ENCODE peak calls at places on chromosome 16, in five cellular contexts. F is IMR-90, E is heart left ventricle, O is lung, R is adrenal gland. B is an unnamed sample.

GRCh38 chr16:52634101-52634500 is 87.2 kb upstream of the TOX3 start:
- DNase-seq in F (no peak), E (no peak), R (no peak), O (no peak), B (no peak)

GRCh38 chr16:67296422-67296821 is 17.1 kb downstream of the PLEKHG4 start:
- DNase-seq in E (no peak), F (peak), R (no peak), O (no peak), B (peak)

GRCh38 chr16:10601444-10602401 is 21.3 kb upstream of the EMP2 start:
- DNase-seq in F (no peak), R (no peak), E (peak), O (peak), B (peak)

GRCh38 chr16:86761117-86761971 is 183.0 kb downstream of the FOXL1 start:
- DNase-seq in R (peak), E (peak), O (peak), F (peak), B (peak)

GRCh38 chr16:2966043-2966802 is 2.1 kb downstream of the KREMEN2 start:
- DNase-seq in O (no peak), E (peak), F (no peak), R (no peak), B (no peak)

GRCh38 chr16:57041182-57042156 is 50.9 kb upstream of the CPNE2 start:
- DNase-seq in E (no peak), F (no peak), R (no peak), O (no peak), B (no peak)

GRCh38 chr16:22977294-22977697 is 163.3 kb downstream of the HS3ST2 start:
- DNase-seq in F (no peak), O (no peak), E (no peak), R (no peak), B (peak)

GRCh38 chr16:1514507-1514906 is 19.0 kb upstream of the TMEM204 start:
- DNase-seq in R (no peak), O (no peak), F (no peak), E (no peak), B (no peak)

GRCh38 chr16:19356024-19356952 is 61.4 kb upstream of the TMC5 start:
- DNase-seq in R (no peak), E (no peak), F (no peak), O (no peak), B (no peak)

GRCh38 chr16:70598937-70599503 is 47.3 kb upstream of the IL34 start:
- DNase-seq in F (no peak), E (no peak), O (no peak), R (peak), B (no peak)

GRCh38 chr16:57711331-57711730 is 16.7 kb downstream of the DRC7 start:
- DNase-seq in O (no peak), F (no peak), E (no peak), R (no peak), B (no peak)

GRCh38 chr16:15772579-15773293 is 84.1 kb downstream of the MYH11 start:
- DNase-seq in F (no peak), R (no peak), E (no peak), O (no peak), B (no peak)

GRCh38 chr16:48862087-48862532 is 252.1 kb upstream of the N4BP1 start:
- DNase-seq in R (no peak), E (no peak), O (no peak), F (peak), B (peak)

GRCh38 chr16:11674818-11675560 is 6.7 kb downstream of the SNN start:
- DNase-seq in F (peak), O (no peak), E (no peak), R (no peak), B (no peak)

GRCh38 chr16:51084074-51084928 is 66.8 kb downstream of the SALL1 start:
- DNase-seq in O (no peak), F (no peak), E (no peak), R (no peak), B (peak)

GRCh38 chr16:68782198-68783174 is 45.4 kb downstream of the CDH1 start:
- DNase-seq in O (no peak), E (no peak), F (no peak), R (no peak), B (no peak)

GRCh38 chr16:68064791-68065365 is 20.3 kb upstream of the NFATC3 start:
- DNase-seq in F (peak), O (peak), E (peak), R (peak), B (peak)

GRCh38 chr16:62625291-62625690 is 589.1 kb upstream of the CDH8 start:
- DNase-seq in F (no peak), E (no peak), O (no peak), R (no peak), B (no peak)

GRCh38 chr16:47073223-47074155 is 70.3 kb downstream of the NETO2 start:
- DNase-seq in E (no peak), O (no peak), F (no peak), R (no peak), B (no peak)

GRCh38 chr16:57773680-57774295 is 28.5 kb downstream of the KIFC3 start:
- DNase-seq in E (no peak), F (peak), O (no peak), R (no peak), B (no peak)

GRCh38 chr16:53372942-53373871 is 61.1 kb upstream of the RBL2 start:
- DNase-seq in R (no peak), F (no peak), E (no peak), O (peak), B (no peak)

GRCh38 chr16:67773099-67773498 is 33.3 kb downstream of the RANBP10 start:
- DNase-seq in O (no peak), E (peak), R (peak), F (no peak), B (no peak)

GRCh38 chr16:68388124-68388523 is 60.2 kb downstream of the SMPD3 start:
- DNase-seq in E (no peak), R (no peak), O (no peak), F (no peak), B (no peak)

GRCh38 chr16:3058173-3059030 is 7.0 kb upstream of the IL32 start:
- DNase-seq in E (peak), F (no peak), O (no peak), R (peak), B (no peak)

GRCh38 chr16:87697256-87697655 is 68.5 kb downstream of the KLHDC4 start:
- DNase-seq in O (no peak), F (no peak), E (no peak), R (no peak), B (no peak)

GRCh38 chr16:1681032-1681431 is 3.0 kb downstream of the JPT2 start:
- DNase-seq in F (no peak), O (no peak), E (no peak), R (no peak), B (no peak)

GRCh38 chr16:54242199-54242598 is 44.4 kb downstream of the IRX3 start:
- DNase-seq in O (no peak), R (no peak), F (no peak), E (no peak), B (no peak)

GRCh38 chr16:76639685-76640289 is 362.6 kb downstream of the CNTNAP4 start:
- DNase-seq in O (no peak), F (peak), R (no peak), E (no peak), B (peak)

GRCh38 chr16:17318200-17318599 is 152.6 kb downstream of the XYLT1 start:
- DNase-seq in F (peak), E (no peak), O (no peak), R (no peak), B (peak)

GRCh38 chr16:57092786-57093301 is 461 bp downstream of the CPNE2 start:
- DNase-seq in O (no peak), E (peak), R (no peak), F (no peak), B (no peak)

GRCh38 chr16:25143898-25144297 is 32.4 kb downstream of the LCMT1 start:
- DNase-seq in R (no peak), O (no peak), F (no peak), E (no peak), B (no peak)
- TF ChIP-seq CTCF in R (peak), O (no peak), F (peak), E (no peak), B (peak)

DNA sequence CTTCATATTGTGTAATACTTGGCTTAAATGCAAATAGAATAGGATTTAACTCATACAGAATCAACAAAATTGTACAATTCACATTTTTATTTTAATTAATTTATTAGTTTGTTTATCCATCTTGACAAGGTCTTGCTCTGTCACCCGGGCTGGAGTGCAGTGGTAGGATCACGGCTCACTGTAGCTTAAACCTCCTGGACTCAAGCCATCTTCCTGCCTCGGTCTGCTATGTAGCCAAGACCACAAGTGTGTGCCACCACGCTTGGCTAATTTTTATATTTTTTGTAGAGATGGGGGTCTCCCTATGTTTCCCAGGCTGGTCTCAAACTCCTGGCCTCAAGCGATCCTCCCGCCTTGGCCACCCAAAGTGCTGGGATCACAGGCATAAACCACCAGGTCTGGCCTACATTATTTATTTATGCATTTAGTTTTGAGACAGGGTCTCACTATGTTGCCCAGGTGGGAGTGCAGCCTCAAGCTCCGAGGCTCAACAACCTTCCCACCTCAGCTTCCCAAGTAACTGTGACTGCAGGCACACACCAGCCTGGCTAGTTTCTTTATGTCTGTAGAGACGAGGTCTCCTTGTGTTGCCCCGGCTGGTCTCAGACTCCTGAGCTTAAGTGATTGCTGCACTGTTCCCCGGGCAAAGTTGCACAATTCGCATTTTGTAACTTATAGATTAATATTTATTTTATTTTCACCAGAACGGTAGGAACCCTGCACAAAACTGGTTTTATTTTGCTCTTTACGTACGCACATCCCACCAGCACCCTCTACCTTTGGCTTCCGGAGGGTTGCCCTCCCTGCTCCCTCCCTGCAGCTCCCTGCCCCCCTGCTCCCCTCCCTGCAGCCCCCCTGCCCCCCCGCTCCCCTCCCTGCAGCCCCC is 4.9 kb downstream of the DPEP1 start:
- DNase-seq in R (no peak), E (no peak), O (no peak), F (no peak), B (no peak)
- H3K4me3 ChIP-seq in R (no peak), E (no peak), O (no peak), F (no peak), B (no peak)

GRCh38 chr16:61195006-61195405 is 841.2 kb downstream of the CDH8 start:
- DNase-seq in E (no peak), R (no peak), O (no peak), F (no peak), B (no peak)

GRCh38 chr16:61194573-61194972 is 841.7 kb downstream of the CDH8 start:
- DNase-seq in R (no peak), F (no peak), O (no peak), E (no peak), B (no peak)
- TF ChIP-seq CTCF in R (no peak), F (no peak), O (no peak), E (no peak), B (no peak)

GRCh38 chr16:29876186-29876577 is 13.2 kb upstream of the CDIPT start:
- DNase-seq in E (no peak), O (no peak), R (no peak), F (no peak), B (no peak)
- H3K4me3 ChIP-seq in E (peak), O (no peak), R (no peak), F (no peak), B (peak)

DNA sequence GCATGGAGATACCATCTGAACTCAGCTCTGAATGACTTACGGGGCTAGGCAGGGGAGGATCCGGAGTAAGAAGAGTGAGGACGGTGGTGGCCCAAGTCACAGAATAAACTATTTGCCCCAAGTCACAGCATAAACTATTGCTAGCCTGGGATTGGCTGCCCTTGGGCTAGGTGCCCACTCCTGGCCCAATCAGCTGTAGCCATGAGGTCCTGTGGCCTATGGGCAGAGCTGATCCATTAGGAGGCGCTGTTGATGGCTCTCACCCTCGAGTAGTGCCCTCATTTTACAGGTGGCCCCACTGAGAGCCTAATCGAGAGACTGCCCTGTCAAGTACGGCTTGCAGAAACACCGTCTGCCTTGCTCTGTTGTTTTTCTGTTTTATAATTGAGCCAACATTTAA is 62.3 kb upstream of the ZNF423 start:
- DNase-seq in O (no peak), E (no peak), F (no peak), R (no peak), B (no peak)
- TF ChIP-seq CTCF in O (no peak), E (no peak), F (no peak), R (no peak), B (no peak)

GRCh38 chr16:9112844-9113186 is 21.4 kb downstream of the HAPSTR1 start:
- DNase-seq in F (no peak), R (no peak), O (no peak), E (no peak), B (no peak)

GRCh38 chr16:9114842-9115241 is 23.4 kb downstream of the HAPSTR1 start:
- DNase-seq in F (no peak), R (no peak), O (peak), E (no peak), B (no peak)

GRCh38 chr16:9114112-9114511 is 22.7 kb downstream of the HAPSTR1 start:
- DNase-seq in E (no peak), O (peak), R (no peak), F (no peak), B (no peak)

GRCh38 chr16:9112166-9112843 is 20.9 kb downstream of the HAPSTR1 start:
- DNase-seq in O (peak), E (no peak), R (no peak), F (no peak), B (no peak)

GRCh38 chr16:9113707-9114106 is 22.3 kb downstream of the HAPSTR1 start:
- DNase-seq in O (no peak), R (no peak), E (no peak), F (no peak), B (no peak)
- H3K4me3 ChIP-seq in O (no peak), R (no peak), E (no peak), F (no peak), B (no peak)

B was measured in fibroblast of the aortic adventitia.